ENCODE peak calls at places on chromosomes 13 and 19, in five cellular contexts. M is astrocyte, T is fibroblast of lung, N is neural progenitor cell, V is endodermal cell. J is an unnamed sample.

GRCh38 chr19:51366999-51367564 is 894 bp upstream of the ETFB start:
- DNase-seq in M (no peak), T (no peak), N (no peak), V (no peak), J (no peak)

GRCh38 chr19:30168760-30169159 is 203.4 kb upstream of the ZNF536 start:
- DNase-seq in M (no peak), T (no peak), N (no peak), V (no peak), J (no peak)

GRCh38 chr19:2315818-2316353 is 7.9 kb upstream of the LINGO3 start:
- DNase-seq in M (no peak), T (peak; percentile 56), N (peak; percentile 86), V (peak; percentile 90), J (peak; percentile 59)

GRCh38 chr19:36060430-36060829 is 5.7 kb downstream of the WDR62 start:
- DNase-seq in M (peak; percentile 28), T (peak; percentile 47), N (peak; percentile 43), V (peak; percentile 79), J (no peak)

GRCh38 chr19:45901912-45902650 is at the start of gene MYPOP:
- DNase-seq in M (no peak), T (no peak), N (peak; percentile 66), V (peak; percentile 57), J (no peak)

GRCh38 chr19:40266111-40266510 is 19.0 kb downstream of the AKT2 start:
- DNase-seq in M (no peak), T (no peak), N (no peak), V (no peak), J (no peak)

GRCh38 chr13:97250560-97250959 is 28.4 kb downstream of the MBNL2 start:
- DNase-seq in M (no peak), T (no peak), N (no peak), V (no peak), J (no peak)

GRCh38 chr13:97018029-97018819 is 23.9 kb upstream of the OXGR1 start:
- DNase-seq in M (peak; percentile 38), T (peak; percentile 49), N (peak; percentile 67), V (peak; percentile 71), J (peak; percentile 35)

GRCh38 chr13:38685974-38686571 is 804 bp upstream of the FREM2 start:
- DNase-seq in M (peak; percentile 3), T (peak; percentile 23), N (peak; percentile 83), V (peak; percentile 86), J (peak; percentile 63)

GRCh38 chr19:13022859-13023636 is 27.8 kb downstream of the NFIX start:
- DNase-seq in M (peak; percentile 98), T (peak; percentile 98), N (peak; percentile 77), V (peak; percentile 71), J (peak; percentile 84)

GRCh38 chr13:113565526-113566226 is 18.9 kb upstream of the TFDP1 start:
- DNase-seq in M (no peak), T (no peak), N (no peak), V (peak; percentile 24), J (peak; percentile 15)

GRCh38 chr19:35642312-35642711 is 767 bp downstream of the ETV2 start:
- DNase-seq in M (no peak), T (no peak), N (peak; percentile 23), V (peak; percentile 62), J (no peak)

GRCh38 chr19:57362997-57363705 is at the start of the genes TRAPPC2B and ZNF547:
- DNase-seq in M (peak; percentile 100), T (peak; percentile 100), N (peak; percentile 99), V (peak; percentile 100), J (peak; percentile 99)

GRCh38 chr19:57359300-57359699 is 4.1 kb upstream of the TRAPPC2B start:
- DNase-seq in M (no peak), T (no peak), N (no peak), V (no peak), J (no peak)

GRCh38 chr19:57357406-57357805 is 5.9 kb upstream of the TRAPPC2B start:
- DNase-seq in M (no peak), T (no peak), N (no peak), V (no peak), J (no peak)

GRCh38 chr19:57363734-57364181 is 407 bp downstream of the TRAPPC2B start:
- DNase-seq in M (peak; percentile 3), T (peak; percentile 12), N (no peak), V (no peak), J (no peak)

DNA sequence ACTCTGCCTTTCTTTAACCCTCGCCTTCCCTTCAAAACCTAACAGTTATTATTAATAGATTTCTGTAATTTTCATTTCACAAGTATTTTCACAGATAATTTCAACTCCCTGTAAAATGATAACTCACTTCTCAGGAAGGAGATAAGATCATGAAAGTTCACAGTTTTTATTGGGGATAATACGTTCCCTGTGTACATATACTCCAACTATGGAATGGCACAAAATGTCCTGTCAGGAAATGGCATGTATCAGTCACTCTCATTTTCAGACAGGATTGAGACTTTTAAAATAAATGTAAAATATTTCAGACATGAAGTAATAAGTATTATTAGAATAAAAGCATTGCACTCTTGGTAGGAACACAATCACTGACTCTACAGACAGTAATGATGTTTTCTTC is 932 bp upstream of the TRAPPC2B start:
- DNase-seq in M (no peak), T (no peak), N (no peak), V (no peak), J (no peak)
- H3K9ac ChIP-seq in M (no peak overlapping the region), T (peak overlapping the region; percentile 58), N (peak overlapping the region; percentile 35), V (peak overlapping the region; percentile 70), J (no peak overlapping the region)

DNA sequence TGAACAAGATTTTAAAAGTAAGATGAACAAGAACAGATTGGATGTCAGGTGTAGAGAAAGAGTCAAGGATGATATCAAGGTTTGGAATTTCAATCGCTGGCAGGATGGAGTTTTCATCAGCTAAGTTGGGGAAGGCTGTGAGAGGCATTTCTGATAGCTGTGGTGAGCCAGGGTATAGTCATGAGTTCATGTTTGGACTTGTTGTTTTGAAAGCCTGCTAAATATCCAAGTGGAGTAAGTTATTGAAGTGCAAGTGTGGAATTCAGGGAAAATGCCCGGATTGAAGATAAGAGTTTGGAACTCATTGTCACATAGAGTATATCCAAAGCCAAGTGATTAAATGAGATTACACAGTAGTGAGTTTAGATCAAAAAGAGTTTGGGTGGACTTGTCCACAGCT is 11.0 kb upstream of the EPSTI1 start:
- DNase-seq in M (no peak), T (peak; percentile 53), N (no peak), V (no peak), J (no peak)
- H3K9ac ChIP-seq in M (no peak overlapping the region), T (no peak overlapping the region), N (no peak overlapping the region), V (no peak overlapping the region), J (no peak overlapping the region)

GRCh38 chr19:6362024-6362344 is 653 bp downstream of the CLPP start:
- DNase-seq in M (no peak), T (peak; percentile 11), N (no peak), V (no peak), J (peak; percentile 31)

GRCh38 chr19:6364353-6364752 is 3.0 kb downstream of the CLPP start:
- DNase-seq in M (no peak), T (no peak), N (no peak), V (no peak), J (no peak)

GRCh38 chr19:6359942-6360341 is 1.4 kb upstream of the CLPP start:
- DNase-seq in M (no peak), T (no peak), N (no peak), V (no peak), J (no peak)

GRCh38 chr19:6363429-6363828 is 2.1 kb downstream of the CLPP start:
- DNase-seq in M (no peak), T (no peak), N (no peak), V (no peak), J (no peak)

GRCh38 chr19:6362351-6362801 is 1.0 kb downstream of the CLPP start:
- DNase-seq in M (no peak), T (no peak), N (no peak), V (no peak), J (no peak)
- H3K9ac ChIP-seq in M (peak overlapping the region; percentile 82), T (peak overlapping the region; percentile 72), N (peak overlapping the region; percentile 48), V (peak overlapping the region; percentile 49), J (peak overlapping the region; percentile 82)

GRCh38 chr19:38592940-38593339 is 24.8 kb downstream of the MAP4K1 start:
- DNase-seq in M (no peak), T (no peak), N (no peak), V (peak; percentile 78), J (no peak)

GRCh38 chr19:38599722-38600121 is 18.0 kb downstream of the MAP4K1 start:
- DNase-seq in M (no peak), T (no peak), N (no peak), V (no peak), J (no peak)

GRCh38 chr19:38597075-38597474 is 20.7 kb downstream of the MAP4K1 start:
- DNase-seq in M (no peak), T (no peak), N (no peak), V (no peak), J (no peak)

DNA sequence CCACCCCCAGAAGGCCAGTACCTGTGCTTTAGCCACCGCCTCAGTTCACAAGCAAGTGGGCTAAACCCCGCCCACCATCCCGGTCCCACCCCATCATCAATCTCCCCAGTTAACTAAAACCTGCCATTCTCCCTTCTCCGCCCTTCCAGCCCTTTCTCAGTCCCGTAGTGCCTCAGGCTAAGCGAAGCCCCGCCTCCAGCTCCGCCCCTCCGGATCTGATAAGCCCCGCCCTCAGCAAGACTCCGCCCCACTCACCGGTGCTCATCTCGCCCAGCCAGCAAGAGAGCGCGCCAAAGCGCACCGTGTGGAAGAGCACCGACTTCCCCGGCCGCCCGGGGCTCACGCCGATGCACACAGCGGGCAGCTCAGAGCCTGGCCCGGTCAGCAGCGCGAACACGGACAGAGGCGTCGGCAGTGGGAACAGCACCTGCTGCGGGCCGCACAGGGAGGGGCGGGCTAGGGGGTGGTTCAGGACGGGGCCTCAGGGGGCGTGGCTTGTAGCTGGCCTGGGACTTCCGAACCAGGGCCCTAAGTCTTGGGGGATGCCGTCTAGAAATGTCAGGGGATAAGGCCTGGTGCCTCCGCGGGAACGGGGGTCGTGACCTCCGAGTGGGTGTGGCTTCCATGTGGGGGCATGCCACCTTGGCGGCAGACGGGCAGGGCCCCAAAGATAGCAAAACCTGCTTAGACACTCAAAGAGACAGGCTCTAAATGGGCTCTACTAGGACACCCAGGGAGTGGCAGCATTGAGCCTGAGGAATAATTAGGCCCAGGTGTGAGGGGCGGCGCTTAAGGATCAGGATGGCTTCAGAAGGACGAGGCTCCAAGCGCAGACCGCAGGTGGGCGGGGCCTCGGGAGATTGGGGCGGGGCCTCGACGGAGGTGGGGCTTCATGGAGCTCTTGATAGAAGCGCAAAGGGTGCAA is 21.4 kb downstream of the MAP4K1 start:
- DNase-seq in M (no peak), T (no peak), N (peak; percentile 95), V (peak; percentile 99), J (peak; percentile 74)
- H3K9ac ChIP-seq in M (no peak overlapping the region), T (no peak overlapping the region), N (no peak overlapping the region), V (no peak overlapping the region), J (no peak overlapping the region)

GRCh38 chr19:38063921-38064320 is 156.9 kb downstream of the SIPA1L3 start:
- DNase-seq in M (no peak), T (no peak), N (no peak), V (no peak), J (no peak)
- H3K9ac ChIP-seq in M (no peak overlapping the region), T (no peak overlapping the region), N (no peak overlapping the region), V (no peak overlapping the region), J (no peak overlapping the region)

DNA sequence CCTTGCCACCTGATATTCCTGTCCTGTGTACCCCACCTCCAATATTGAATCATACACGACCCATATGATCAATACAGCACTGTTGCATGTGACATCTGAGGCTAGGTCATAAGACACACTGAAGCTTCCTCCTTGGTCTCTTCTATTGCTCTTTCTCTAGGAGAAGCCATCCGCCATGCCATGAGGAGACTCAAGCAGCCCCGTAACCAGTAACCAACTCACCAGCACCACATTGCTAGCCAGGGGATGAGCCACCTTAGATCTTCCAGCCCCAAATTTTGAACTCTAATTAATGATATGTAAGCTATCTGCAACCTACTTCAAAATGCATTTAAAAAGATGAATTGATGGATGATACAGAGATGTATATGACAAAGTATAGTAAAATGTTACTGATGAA is 28.6 kb downstream of the ZNF557 start:
- DNase-seq in M (no peak), T (no peak), N (no peak), V (no peak), J (no peak)
- H3K9ac ChIP-seq in M (peak overlapping the region; percentile 87), T (no peak overlapping the region), N (peak overlapping the region; percentile 78), V (no peak overlapping the region), J (no peak overlapping the region)